ENCODE peak calls at places on chromosomes 5 and 9, in six cellular contexts. S, H, O, R, X and L are unnamed samples.

GRCh38 chr5:149320791-149321330 is 24.4 kb upstream of the GRPEL2 start:
- DNase-seq in O (peak; percentile 92), S (peak; percentile 90), R (peak; percentile 38), H (no peak), X (no peak), L (no peak)

GRCh38 chr9:104961238-104961637 is 33.3 kb upstream of the ABCA1 start:
- DNase-seq in X (peak; percentile 21), O (no peak), R (no peak), H (peak; percentile 2), S (no peak), L (peak; percentile 16)

GRCh38 chr5:14741721-14742426 is 77.4 kb downstream of the OTULIN start:
- DNase-seq in R (no peak), O (no peak), X (no peak), S (no peak), H (no peak), L (peak; percentile 21)

GRCh38 chr5:176527246-176528222 is 9.7 kb downstream of the RNF44 start:
- DNase-seq in S (no peak), O (no peak), H (no peak), R (no peak), X (no peak), L (no peak)

GRCh38 chr5:19978466-19978865 is 9.5 kb downstream of the CDH18 start:
- DNase-seq in X (no peak), R (no peak), O (no peak), S (no peak), H (no peak), L (no peak)

GRCh38 chr5:102722930-102723329 is 32.2 kb upstream of the PAM start:
- DNase-seq in S (no peak), H (no peak), X (no peak), R (no peak), O (peak; percentile 3), L (no peak)

GRCh38 chr5:124402144-124402581 is 344.3 kb downstream of the ZNF608 start:
- DNase-seq in S (no peak), R (no peak), O (peak; percentile 67), X (no peak), H (no peak), L (no peak)

GRCh38 chr9:84371737-84372136 is 31.2 kb upstream of the SLC28A3 start:
- DNase-seq in O (peak; percentile 98), H (no peak), X (no peak), R (no peak), S (no peak), L (no peak)

GRCh38 chr5:7015586-7016256 is 302.5 kb downstream of the TENT4A start:
- DNase-seq in S (no peak), O (no peak), H (no peak), R (no peak), X (no peak), L (no peak)

GRCh38 chr9:31445357-31445756 is 939.1 kb upstream of the ACO1 start:
- DNase-seq in O (peak; percentile 1), S (no peak), X (no peak), R (no peak), H (no peak), L (no peak)

GRCh38 chr5:105840800-105841199 is 1829.9 kb downstream of the EFNA5 start:
- DNase-seq in O (peak; percentile 8), H (no peak), S (no peak), X (no peak), R (no peak), L (no peak)

GRCh38 chr5:180784497-180785097 is 18.0 kb downstream of the MGAT1 start:
- DNase-seq in S (peak; percentile 78), H (no peak), X (peak; percentile 49), R (peak; percentile 57), O (peak; percentile 95), L (peak; percentile 82)

GRCh38 chr9:133066181-133066983 is 4.6 kb downstream of the CEL start:
- DNase-seq in R (no peak), H (no peak), S (no peak), X (no peak), O (no peak), L (no peak)

GRCh38 chr5:96714951-96715451 is 52.8 kb downstream of the CAST start:
- DNase-seq in H (no peak), X (peak; percentile 35), O (peak; percentile 86), R (peak; percentile 79), S (no peak), L (peak; percentile 60)

GRCh38 chr5:135708481-135708880 is 126.0 kb upstream of the SLC25A48 start:
- DNase-seq in R (no peak), X (no peak), S (no peak), H (no peak), O (no peak), L (no peak)

GRCh38 chr9:105278751-105279150 is 34.3 kb downstream of the SLC44A1 start:
- DNase-seq in H (no peak), S (no peak), R (no peak), O (no peak), X (no peak), L (no peak)

GRCh38 chr5:68924490-68925145 is 169.2 kb upstream of the SLC30A5 start:
- DNase-seq in X (no peak), R (no peak), O (peak; percentile 87), H (no peak), S (no peak), L (no peak)

GRCh38 chr9:98610196-98610595 is 98.5 kb downstream of the GABBR2 start:
- DNase-seq in X (no peak), R (no peak), S (no peak), H (no peak), O (no peak), L (no peak)

GRCh38 chr9:137788561-137789294 is 88.9 kb upstream of the CACNA1B start:
- DNase-seq in X (no peak), R (no peak), O (no peak), S (no peak), H (no peak), L (no peak)

GRCh38 chr5:94660506-94660905 is 42.0 kb downstream of the SLF1 start:
- DNase-seq in H (no peak), S (no peak), O (no peak), R (no peak), X (no peak), L (no peak)

DNA sequence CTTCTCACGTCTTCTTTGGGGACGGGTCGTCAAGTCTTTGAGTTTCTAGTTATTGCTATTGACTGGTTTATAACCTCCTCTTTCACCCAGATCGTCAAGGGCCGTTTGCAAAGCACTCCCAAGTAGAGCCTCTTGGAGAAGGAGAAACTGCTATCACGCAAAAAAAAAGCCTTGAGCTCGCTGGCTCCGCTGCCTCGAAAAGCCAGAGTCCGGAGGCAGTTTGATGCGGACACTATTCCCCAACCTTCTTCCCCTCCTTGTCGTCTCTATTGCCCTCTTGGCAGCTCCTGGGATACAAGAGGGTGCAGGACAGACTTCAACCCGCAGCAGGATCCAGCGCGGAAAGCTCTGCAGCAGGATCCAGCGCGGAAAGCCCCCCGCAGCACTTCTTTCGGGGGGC is 293 bp upstream of the PCDHAC1 start:
- DNase-seq in O (no peak), H (no peak), S (no peak), R (no peak), X (no peak), L (no peak)
- H3K4me3 ChIP-seq in O (peak overlapping the region; percentile 77), H (no peak overlapping the region), S (peak overlapping the region; percentile 64), R (peak overlapping the region; percentile 54), X (no peak overlapping the region), L (no peak overlapping the region)

GRCh38 chr5:141519605-141520288 is 30.9 kb downstream of the PCDHGC5 start:
- DNase-seq in R (no peak), X (no peak), O (no peak), S (no peak), H (no peak), L (no peak)
- H3K4me1 ChIP-seq in R (peaks cover 96% of the 10 kb centered on the region), X (peaks cover 3% of the 10 kb centered on the region), O (peaks cover 62% of the 10 kb centered on the region), S (peaks cover 93% of the 10 kb centered on the region), H (peaks cover 20% of the 10 kb centered on the region), L (no peaks in the 10 kb centered on the region)

DNA sequence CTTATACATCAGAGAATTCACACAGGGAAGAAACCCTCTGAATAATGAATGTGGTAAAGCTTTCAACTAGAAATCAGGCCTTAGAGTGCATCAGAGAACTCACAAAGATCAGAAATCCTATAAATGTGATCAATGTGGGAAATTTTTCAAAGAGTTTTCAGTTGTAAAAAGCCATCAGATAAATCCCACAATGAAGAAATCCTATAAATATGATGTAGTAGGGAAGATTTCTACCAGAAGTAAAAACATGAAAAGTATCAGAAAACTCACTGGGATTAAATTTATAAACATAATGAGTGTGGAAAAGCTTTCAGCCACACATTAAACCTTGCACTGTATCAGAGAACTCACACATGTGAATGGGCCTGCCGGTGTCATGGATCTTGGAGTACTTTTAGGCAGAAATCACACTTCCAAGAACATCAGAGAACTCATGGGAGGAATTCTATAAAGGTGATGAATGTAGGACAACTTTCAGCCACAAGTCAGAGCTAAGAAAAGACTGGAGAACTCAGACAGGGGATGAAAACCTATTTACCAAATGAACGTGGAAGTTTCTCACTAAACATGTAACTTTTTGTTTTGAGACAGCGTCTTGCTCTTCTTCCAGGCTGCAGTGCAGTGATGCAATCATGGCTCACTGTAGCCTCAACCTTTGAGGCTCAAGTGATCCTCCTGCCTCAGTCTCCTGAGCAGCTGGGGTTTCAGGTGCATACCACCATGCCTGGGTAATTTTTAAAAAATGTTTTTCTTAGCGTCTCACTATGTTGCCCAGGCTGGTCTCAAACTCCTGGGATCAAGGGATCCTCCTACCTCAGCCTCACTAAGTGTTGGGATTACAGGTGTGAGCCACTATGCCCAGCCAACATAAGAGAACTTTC is 39.5 kb downstream of the ZNF510 start:
- DNase-seq in H (no peak), S (no peak), R (no peak), X (no peak), O (no peak), L (no peak)
- H3K9me3 ChIP-seq in H (peaks cover 2% of the 10 kb centered on the region), S (peaks cover 93% of the 10 kb centered on the region), R (peaks cover 3% of the 10 kb centered on the region), X (peaks cover 16% of the 10 kb centered on the region), O (peaks cover 87% of the 10 kb centered on the region), L (peaks cover 74% of the 10 kb centered on the region)

GRCh38 chr5:82918311-82919031 is 158.7 kb downstream of the TMEM167A start:
- DNase-seq in S (no peak), R (no peak), X (no peak), H (no peak), O (no peak), L (no peak)
- H3K4me3 ChIP-seq in S (no peak overlapping the region), R (no peak overlapping the region), X (no peak overlapping the region), H (no peak overlapping the region), O (no peak overlapping the region), L (no peak overlapping the region)

DNA sequence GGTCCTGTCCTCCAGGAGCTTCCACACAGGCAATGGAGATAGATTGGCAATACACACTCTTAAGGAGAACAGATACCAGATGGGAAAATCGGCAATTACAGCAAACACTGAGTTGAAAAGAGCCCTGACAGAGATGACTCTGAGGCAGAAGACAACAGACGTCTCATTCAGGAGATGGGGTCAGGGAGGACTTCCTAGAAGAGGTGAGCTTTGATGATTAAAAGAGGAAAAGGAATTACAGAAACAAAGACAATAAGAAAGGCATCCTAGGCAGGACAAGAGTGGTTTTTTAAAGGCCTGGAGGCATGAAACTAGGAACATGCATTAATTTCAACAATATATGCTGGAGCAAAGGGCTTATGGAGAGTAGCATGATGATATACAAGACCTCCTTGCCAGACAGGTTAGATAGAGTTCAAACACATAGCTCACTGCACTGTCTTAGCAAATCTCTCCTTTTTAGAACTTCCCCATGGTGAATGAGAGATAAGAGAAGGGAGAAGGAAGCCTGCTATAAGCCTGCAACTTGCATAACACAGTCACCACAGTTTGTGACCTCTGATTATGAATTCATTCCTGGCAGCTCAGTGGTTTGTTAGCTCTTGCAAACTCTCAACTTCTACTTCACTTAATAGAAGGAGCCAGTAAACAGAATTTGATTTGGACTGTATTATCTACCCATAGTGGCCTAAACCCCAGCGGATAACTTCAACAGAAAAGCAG is 48.5 kb downstream of the SIL1 start:
- DNase-seq in O (peak; percentile 54), R (no peak), X (no peak), S (no peak), H (no peak), L (no peak)
- H3K4me1 ChIP-seq in O (peaks cover 66% of the 10 kb centered on the region), R (peaks cover 22% of the 10 kb centered on the region), X (no peaks in the 10 kb centered on the region), S (peaks cover 53% of the 10 kb centered on the region), H (peaks cover 2% of the 10 kb centered on the region), L (no peaks in the 10 kb centered on the region)